ENCODE peak calls at places on chromosomes 13 and 19, in five cellular contexts. E, V, C, M and T are unnamed samples.

GRCh38 chr19:55223291-55224037 is 5.1 kb downstream of the TMEM86B start:
- DNase-seq in E (no peak), V (no peak), C (no peak), M (no peak), T (no peak)

GRCh38 chr13:109989155-109989554 is 202.8 kb upstream of the IRS2 start:
- DNase-seq in E (no peak), V (no peak), C (peak), M (no peak), T (no peak)

GRCh38 chr19:15587663-15588062 is 27.4 kb upstream of the CYP4F8 start:
- DNase-seq in E (no peak), V (peak), C (no peak), M (no peak), T (no peak)

GRCh38 chr13:89568276-89568675 is 1779.2 kb upstream of the MIR17HG start:
- DNase-seq in E (no peak), V (no peak), C (no peak), M (no peak), T (no peak)

GRCh38 chr13:72648513-72649065 is 78.8 kb downstream of the MZT1 start:
- DNase-seq in E (no peak), V (no peak), C (no peak), M (no peak), T (no peak)

GRCh38 chr13:46010148-46010547 is 42.4 kb downstream of the ZC3H13 start:
- DNase-seq in E (no peak), V (peak), C (no peak), M (no peak), T (no peak)

GRCh38 chr13:27599845-27600553 is 20.3 kb downstream of the LNX2 start:
- DNase-seq in E (no peak), V (no peak), C (peak), M (no peak), T (no peak)

GRCh38 chr19:45901432-45901903 is 945 bp downstream of the MYPOP start:
- DNase-seq in E (peak), V (no peak), C (no peak), M (no peak), T (no peak)

GRCh38 chr13:40132249-40132648 is 476.8 kb downstream of the COG6 start:
- DNase-seq in E (no peak), V (no peak), C (no peak), M (no peak), T (no peak)

GRCh38 chr19:4064551-4065260 is 2.0 kb downstream of the ZBTB7A start:
- DNase-seq in E (no peak), V (peak), C (no peak), M (no peak), T (no peak)